ENCODE peak calls at places on chromosomes 6 and 20, in five cellular contexts. T, A, S, G and O are unnamed samples.

GRCh38 chr6:124676033-124676432 is 286.2 kb upstream of the RNF217 start:
- DNase-seq in T (no peak), A (no peak), S (no peak), G (no peak), O (no peak)

GRCh38 chr6:15439410-15440022 is 193.6 kb downstream of the JARID2 start:
- DNase-seq in T (no peak), A (no peak), S (no peak), G (no peak), O (no peak)

GRCh38 chr6:119350202-119351004 is 842 bp upstream of the MAN1A1 start:
- DNase-seq in T (peak), A (peak), S (peak), G (no peak), O (no peak)

GRCh38 chr20:55882922-55883321 is 122.4 kb downstream of the CBLN4 start:
- DNase-seq in T (no peak), A (no peak), S (peak), G (no peak), O (no peak)

GRCh38 chr20:34705383-34706021 is 1.4 kb downstream of the TP53INP2 start:
- DNase-seq in T (no peak), A (peak), S (no peak), G (no peak), O (peak)

GRCh38 chr20:36827541-36828279 is 48.2 kb upstream of the TLDC2 start:
- DNase-seq in T (no peak), A (no peak), S (no peak), G (no peak), O (no peak)

GRCh38 chr6:145025488-145025887 is 709.8 kb downstream of the EPM2A start:
- DNase-seq in T (no peak), A (peak), S (no peak), G (no peak), O (no peak)

GRCh38 chr20:34045294-34045693 is 51.6 kb downstream of the RALY start:
- DNase-seq in T (no peak), A (peak), S (peak), G (no peak), O (peak)

GRCh38 chr6:12473494-12473893 is 183.3 kb downstream of the EDN1 start:
- DNase-seq in T (no peak), A (no peak), S (no peak), G (no peak), O (no peak)

GRCh38 chr6:109172096-109172495 is 76.8 kb downstream of the CEP57L1 start:
- DNase-seq in T (no peak), A (peak), S (no peak), G (no peak), O (no peak)

GRCh38 chr6:19415605-19416326 is 421.4 kb upstream of the ID4 start:
- DNase-seq in T (peak), A (no peak), S (no peak), G (no peak), O (no peak)

GRCh38 chr20:56616704-56617103 is 12.4 kb upstream of the TFAP2C start:
- DNase-seq in T (no peak), A (no peak), S (no peak), G (no peak), O (no peak)

GRCh38 chr6:10101551-10102252 is 313.2 kb downstream of the TFAP2A start:
- DNase-seq in T (no peak), A (no peak), S (no peak), G (no peak), O (no peak)

GRCh38 chr20:34262488-34263288 is 21.5 kb downstream of the ASIP start:
- DNase-seq in T (no peak), A (peak), S (no peak), G (no peak), O (peak)

GRCh38 chr6:38187688-38188590 is 368.4 kb downstream of the ZFAND3 start:
- DNase-seq in T (no peak), A (no peak), S (no peak), G (no peak), O (no peak)

GRCh38 chr6:105263685-105264298 is 84.0 kb upstream of the POPDC3 start:
- DNase-seq in T (no peak), A (no peak), S (no peak), G (no peak), O (no peak)

GRCh38 chr6:167963589-167964057 is 33.8 kb upstream of the KIF25 start:
- DNase-seq in T (no peak), A (peak), S (no peak), G (no peak), O (no peak)

DNA sequence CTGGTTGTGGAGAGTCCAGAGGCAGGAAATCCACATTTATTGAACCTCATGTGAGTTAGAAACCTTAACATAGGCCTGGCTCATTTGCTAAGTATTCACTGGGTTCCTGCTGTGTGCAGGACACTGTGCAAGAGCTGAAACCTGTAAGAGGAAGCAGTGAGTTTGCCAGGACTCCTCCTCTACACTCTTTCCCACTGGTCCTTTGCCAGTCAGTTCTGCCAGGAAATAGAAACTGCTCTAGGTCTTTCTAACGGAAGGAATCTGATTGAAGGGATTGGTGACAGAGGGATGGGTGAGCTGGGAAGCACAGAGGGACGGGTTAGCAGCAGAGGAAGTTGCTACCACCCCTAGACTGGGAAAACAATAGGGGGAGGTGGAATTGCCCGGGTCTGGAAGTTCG is 234.2 kb upstream of the ECI2 start:
- DNase-seq in T (no peak), A (no peak), S (no peak), G (no peak), O (no peak)
- H2AFZ ChIP-seq in T (no peak), A (no peak), S (peak), G (no peak), O (no peak)

GRCh38 chr6:90096818-90097217 is 199.8 kb downstream of the BACH2 start:
- DNase-seq in T (no peak), A (no peak), S (no peak), G (no peak), O (no peak)

GRCh38 chr6:90100059-90100665 is 196.5 kb downstream of the BACH2 start:
- DNase-seq in T (no peak), A (no peak), S (no peak), G (no peak), O (no peak)

GRCh38 chr6:90098637-90099036 is 198.0 kb downstream of the BACH2 start:
- DNase-seq in T (no peak), A (no peak), S (no peak), G (no peak), O (no peak)

GRCh38 chr6:90097357-90097756 is 199.3 kb downstream of the BACH2 start:
- DNase-seq in T (no peak), A (no peak), S (no peak), G (no peak), O (no peak)

DNA sequence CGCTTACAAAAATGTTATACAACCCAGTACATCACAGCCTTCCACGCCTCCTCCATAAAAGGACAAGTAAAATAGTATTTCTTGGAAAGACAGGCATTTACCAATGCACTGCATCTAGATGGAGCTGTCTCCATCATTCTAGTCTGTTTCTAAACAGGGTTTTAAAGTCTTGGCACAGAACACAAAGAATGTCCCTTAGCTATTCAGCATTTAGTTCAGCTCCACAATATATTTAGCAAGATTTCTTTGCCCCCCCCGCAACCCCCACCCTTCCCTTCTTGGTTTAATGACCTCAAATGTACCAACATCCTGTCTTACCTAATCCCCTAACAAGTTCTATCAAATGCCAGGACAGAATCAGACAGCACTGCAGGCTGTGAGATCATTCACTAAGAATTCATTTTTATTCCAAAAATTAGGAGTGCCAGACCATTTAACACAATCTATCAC is 198.6 kb downstream of the BACH2 start:
- DNase-seq in T (no peak), A (no peak), S (no peak), G (no peak), O (no peak)
- TF ChIP-seq YY1 in T (no peak), A (no peak), S (no peak), G (no peak), O (no peak)

GRCh38 chr6:110853754-110854477 is 20.7 kb upstream of the AMD1 start:
- DNase-seq in T (no peak), A (no peak), S (no peak), G (no peak), O (no peak)

GRCh38 chr6:110858016-110858415 is 16.6 kb upstream of the AMD1 start:
- DNase-seq in T (no peak), A (no peak), S (no peak), G (no peak), O (no peak)

GRCh38 chr6:110859335-110859792 is 15.2 kb upstream of the AMD1 start:
- DNase-seq in T (no peak), A (no peak), S (no peak), G (no peak), O (no peak)

GRCh38 chr6:110856296-110856695 is 18.3 kb upstream of the AMD1 start:
- DNase-seq in T (no peak), A (no peak), S (no peak), G (no peak), O (no peak)

GRCh38 chr6:110858562-110859214 is 15.9 kb upstream of the AMD1 start:
- DNase-seq in T (no peak), A (no peak), S (no peak), G (no peak), O (no peak)
- H2AFZ ChIP-seq in T (no peak), A (no peak), S (no peak), G (no peak), O (no peak)

GRCh38 chr6:103769431-103769830 is 1090.3 kb downstream of the HACE1 start:
- DNase-seq in T (no peak), A (no peak), S (no peak), G (no peak), O (no peak)
- TF ChIP-seq YY1 in T (no peak), A (no peak), S (no peak), G (no peak), O (no peak)

DNA sequence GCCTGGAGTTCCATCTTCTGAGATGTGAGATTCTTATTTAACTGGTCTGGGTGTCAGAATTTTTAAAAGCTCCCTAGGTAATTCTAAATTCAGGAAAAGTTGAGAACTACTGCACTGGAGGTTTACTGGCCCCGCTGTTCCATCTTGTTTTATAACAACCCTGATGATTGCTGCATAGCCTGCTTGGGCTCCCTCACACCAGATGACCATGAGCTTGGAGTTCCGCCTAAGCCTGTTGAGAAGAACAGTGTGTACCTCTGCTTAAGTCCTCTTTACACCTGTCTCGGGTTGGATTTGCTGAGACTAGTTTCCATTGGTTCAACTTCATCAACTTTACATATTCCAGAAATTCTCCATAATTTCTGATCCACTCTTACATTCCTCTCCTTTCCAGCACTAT is 77.9 kb downstream of the FKBP5 start:
- DNase-seq in T (no peak), A (no peak), S (no peak), G (no peak), O (no peak)
- H2AFZ ChIP-seq in T (no peak), A (no peak), S (no peak), G (no peak), O (no peak)

GRCh38 chr6:52584203-52584602 is 7.3 kb upstream of the TRAM2 start:
- DNase-seq in T (no peak), A (no peak), S (no peak), G (no peak), O (no peak)
- TF ChIP-seq YY1 in T (no peak), A (no peak), S (no peak), G (no peak), O (no peak)

DNA sequence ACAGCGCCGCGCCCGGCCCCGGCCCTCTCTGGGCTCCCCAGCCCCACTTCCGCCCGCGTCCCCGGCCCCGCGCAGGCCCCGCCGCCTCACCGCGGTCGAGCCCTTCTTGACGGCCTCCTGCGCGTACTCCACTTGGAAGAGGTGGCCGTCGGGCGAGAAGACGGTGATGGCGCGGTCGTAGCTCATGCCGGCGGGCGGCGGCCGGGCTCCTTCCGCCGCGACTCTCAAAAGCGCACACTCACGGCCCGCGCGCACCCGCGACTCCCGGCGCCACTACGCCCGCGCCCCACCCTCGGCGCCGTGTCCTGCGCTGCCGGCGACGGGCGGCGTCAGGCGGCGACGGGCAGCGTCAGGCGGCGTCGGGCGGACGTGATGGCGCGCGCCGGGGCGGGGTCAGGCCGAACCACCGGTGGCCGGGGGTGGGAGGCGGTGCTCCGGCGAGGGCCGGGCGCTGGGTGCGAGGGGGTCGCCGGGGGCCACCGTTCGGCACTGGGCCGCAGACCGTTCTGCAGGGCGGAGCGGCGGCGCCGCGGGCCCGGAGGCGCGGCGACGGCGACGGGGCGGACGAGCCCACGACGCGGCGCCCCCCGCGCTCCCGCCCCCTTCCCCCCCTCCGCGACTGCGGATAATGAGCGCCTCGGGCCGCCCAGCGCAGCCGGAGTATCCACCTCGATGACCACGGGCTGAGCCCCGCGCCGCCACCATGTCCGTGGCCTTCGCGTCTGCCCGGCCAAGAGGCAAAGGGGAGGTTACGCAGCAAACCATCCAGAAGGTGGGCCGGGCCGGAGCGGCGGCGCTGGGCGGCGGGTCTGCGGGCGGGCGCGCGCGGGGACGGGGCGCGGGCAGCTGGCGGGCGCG is at the start of the genes PSMA7 and SS18L1:
- DNase-seq in T (peak), A (peak), S (peak), G (no peak), O (peak)
- H2AFZ ChIP-seq in T (no peak), A (no peak), S (no peak), G (no peak), O (peak)

GRCh38 chr6:112228480-112229332 is 25.7 kb downstream of the LAMA4 start:
- DNase-seq in T (no peak), A (no peak), S (no peak), G (no peak), O (no peak)

GRCh38 chr6:112233864-112234263 is 20.5 kb downstream of the LAMA4 start:
- DNase-seq in T (no peak), A (no peak), S (no peak), G (no peak), O (no peak)

GRCh38 chr6:112234596-112234995 is 19.8 kb downstream of the LAMA4 start:
- DNase-seq in T (no peak), A (no peak), S (no peak), G (no peak), O (no peak)

GRCh38 chr6:112232845-112233256 is 21.5 kb downstream of the LAMA4 start:
- DNase-seq in T (no peak), A (no peak), S (peak), G (no peak), O (no peak)

DNA sequence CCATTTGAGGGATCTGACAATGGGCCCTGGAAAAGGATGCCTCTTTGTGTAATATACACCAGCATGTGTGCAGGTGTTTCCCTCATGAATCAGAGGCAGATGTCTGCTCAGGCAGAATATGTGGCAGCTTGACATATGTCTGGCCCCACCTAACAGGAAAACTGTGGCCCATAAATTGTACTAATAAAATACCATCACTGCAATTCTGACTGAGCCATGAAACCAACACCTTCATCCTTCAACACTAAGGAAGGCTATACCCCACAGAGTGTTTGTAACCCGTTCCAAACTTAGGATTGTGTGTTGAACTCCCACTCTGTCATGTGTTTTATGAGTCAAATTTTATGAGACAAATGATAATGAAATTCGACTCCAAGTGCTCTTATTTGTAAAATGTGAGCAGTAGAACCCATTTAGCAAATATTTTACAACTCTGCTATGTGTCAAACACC is 22.7 kb downstream of the LAMA4 start:
- DNase-seq in T (no peak), A (no peak), S (no peak), G (no peak), O (no peak)
- TF ChIP-seq YY1 in T (no peak), A (no peak), S (no peak), G (no peak), O (no peak)

GRCh38 chr6:54262956-54263355 is 45.3 kb upstream of the TINAG start:
- DNase-seq in T (no peak), A (no peak), S (no peak), G (no peak), O (no peak)

GRCh38 chr6:54264581-54265272 is 43.5 kb upstream of the TINAG start:
- DNase-seq in T (no peak), A (no peak), S (no peak), G (no peak), O (no peak)

GRCh38 chr6:54267798-54268197 is 40.4 kb upstream of the TINAG start:
- DNase-seq in T (peak), A (peak), S (peak), G (no peak), O (no peak)

GRCh38 chr6:54262499-54262898 is 45.7 kb upstream of the TINAG start:
- DNase-seq in T (no peak), A (no peak), S (no peak), G (no peak), O (no peak)

DNA sequence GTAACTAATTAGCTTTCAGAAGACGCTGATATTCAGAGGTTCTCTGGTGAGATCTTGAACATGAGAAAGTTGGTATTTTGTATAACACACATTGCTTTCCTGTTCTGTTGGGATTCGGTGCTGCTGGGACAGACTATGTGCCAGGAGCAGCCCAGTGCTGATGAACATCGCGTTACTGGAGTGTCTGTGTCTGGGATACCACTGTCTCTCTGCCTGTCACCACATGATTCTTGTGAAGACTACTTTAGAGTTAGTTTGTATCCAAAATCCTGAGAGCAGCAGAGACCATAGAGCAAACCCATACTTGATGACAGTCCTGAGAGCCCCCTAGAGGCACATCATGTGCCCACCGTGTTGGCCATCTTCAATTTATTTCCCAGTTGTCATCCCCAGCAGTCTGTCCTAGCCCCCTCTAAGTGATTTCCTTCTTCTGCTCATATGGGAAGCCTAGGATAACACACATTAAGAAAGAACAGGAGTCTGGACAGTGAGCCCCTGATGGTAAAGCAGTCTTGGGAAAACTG is 41.8 kb upstream of the TINAG start:
- DNase-seq in T (no peak), A (no peak), S (no peak), G (no peak), O (no peak)
- H2AFZ ChIP-seq in T (no peak), A (no peak), S (no peak), G (peak), O (no peak)